ENCODE peak calls at places on chromosome X, in four cellular contexts. N is cardiac muscle cell; R is pancreas; K is CD8-positive, alpha-beta T cell. V is an unnamed sample.

GRCh38 chrX:74534569-74535038 is 79.8 kb downstream of the RLIM start:
- DNase-seq in K (no peak), R (no peak), N (no peak), V (no peak)

GRCh38 chrX:16836371-16836770 is 33.8 kb downstream of the RBBP7 start:
- DNase-seq in N (peak; percentile 59), R (no peak), K (no peak), V (no peak)

GRCh38 chrX:1491851-1492349 is 39.2 kb upstream of the ASMTL start:
- DNase-seq in R (no peak), N (peak; percentile 14), K (no peak), V (no peak)

GRCh38 chrX:131288738-131289511 is at the start of gene IGSF1:
- DNase-seq in N (peak; percentile 81), K (no peak), R (peak; percentile 33), V (no peak)

GRCh38 chrX:143837010-143837409 is 46.9 kb upstream of the UBE2NL start:
- DNase-seq in N (no peak), K (no peak), R (no peak), V (no peak)

GRCh38 chrX:20263474-20263873 is 3.2 kb downstream of the RPS6KA3 start:
- DNase-seq in R (no peak), N (no peak), K (no peak), V (no peak)

GRCh38 chrX:11629593-11630211 is 36.0 kb downstream of the ARHGAP6 start:
- DNase-seq in K (no peak), N (peak; percentile 30), R (no peak), V (no peak)

GRCh38 chrX:40174594-40175415 is 77.0 kb upstream of the BCOR start:
- DNase-seq in N (peak; percentile 82), K (no peak), R (no peak), V (no peak)

GRCh38 chrX:123267220-123267619 is 83.1 kb downstream of the GRIA3 start:
- DNase-seq in N (no peak), K (no peak), R (no peak), V (no peak)

GRCh38 chrX:2538016-2538415 is 37.2 kb upstream of the DHRSX start:
- DNase-seq in K (no peak), R (no peak), N (no peak), V (no peak)

GRCh38 chrX:130857207-130857606 is 45.8 kb downstream of the ENOX2 start:
- DNase-seq in K (no peak), R (no peak), N (no peak), V (no peak)

GRCh38 chrX:4263005-4263404 is 549.6 kb upstream of the PRKX start:
- DNase-seq in R (no peak), N (peak; percentile 13), K (no peak), V (no peak)

GRCh38 chrX:103726477-103726876 is 15.8 kb downstream of the TMEM31 start:
- DNase-seq in R (no peak), N (no peak), K (no peak), V (no peak)

GRCh38 chrX:38375888-38376287 is 23.5 kb downstream of the OTC start:
- DNase-seq in R (no peak), K (no peak), N (peak; percentile 8), V (no peak)

GRCh38 chrX:10773318-10773717 is 152.9 kb upstream of the MID1 start:
- DNase-seq in K (no peak), R (no peak), N (no peak), V (no peak)

GRCh38 chrX:24900234-24900633 is 115.5 kb downstream of the ARX start:
- DNase-seq in R (no peak), K (no peak), N (no peak), V (no peak)

GRCh38 chrX:153802513-153803045 is 8.1 kb downstream of the SSR4 start:
- DNase-seq in R (no peak), N (no peak), K (no peak), V (no peak)

GRCh38 chrX:39957816-39958561 is 139.8 kb downstream of the BCOR start:
- DNase-seq in N (no peak), R (no peak), K (no peak), V (no peak)

GRCh38 chrX:150074175-150074574 is 135.9 kb upstream of the EOLA2 start:
- DNase-seq in K (no peak), N (no peak), R (no peak), V (no peak)
- H3K4me1 ChIP-seq in K (no peaks in the 10 kb centered on the region), N (no peaks in the 10 kb centered on the region), R (no peaks in the 10 kb centered on the region), V (no peaks in the 10 kb centered on the region)

DNA sequence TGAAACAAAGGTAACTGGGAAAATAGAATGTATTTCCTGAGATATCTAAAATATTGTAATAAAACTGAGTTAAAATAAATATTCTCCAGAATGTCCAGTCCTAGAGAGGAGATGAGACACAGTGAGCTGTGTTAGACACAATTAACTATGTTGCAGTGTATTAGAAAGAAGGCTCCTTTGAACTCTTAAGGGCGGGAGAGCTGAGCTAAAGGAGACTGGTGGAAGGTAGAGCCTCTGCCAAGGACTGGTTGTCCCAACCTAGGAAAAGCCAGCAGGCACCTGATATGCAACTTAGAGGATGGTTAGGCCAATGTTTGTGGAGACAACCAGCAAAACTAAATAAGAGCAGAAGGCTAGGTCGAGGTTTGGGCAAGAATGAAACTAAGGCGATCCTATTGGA is 4.3 kb downstream of the ASB11 start:
- DNase-seq in R (no peak), N (no peak), K (no peak), V (no peak)
- H3K4me3 ChIP-seq in R (no peak overlapping the region), N (no peak overlapping the region), K (no peak overlapping the region), V (no peak overlapping the region)

GRCh38 chrX:65677954-65678469 is 10.6 kb downstream of the MSN start:
- DNase-seq in N (no peak), K (no peak), R (peak; percentile 30), V (no peak)
- H3K4me1 ChIP-seq in N (peaks cover 13% of the 10 kb centered on the region), K (peaks cover 85% of the 10 kb centered on the region), R (no peaks in the 10 kb centered on the region), V (peaks cover 45% of the 10 kb centered on the region)

DNA sequence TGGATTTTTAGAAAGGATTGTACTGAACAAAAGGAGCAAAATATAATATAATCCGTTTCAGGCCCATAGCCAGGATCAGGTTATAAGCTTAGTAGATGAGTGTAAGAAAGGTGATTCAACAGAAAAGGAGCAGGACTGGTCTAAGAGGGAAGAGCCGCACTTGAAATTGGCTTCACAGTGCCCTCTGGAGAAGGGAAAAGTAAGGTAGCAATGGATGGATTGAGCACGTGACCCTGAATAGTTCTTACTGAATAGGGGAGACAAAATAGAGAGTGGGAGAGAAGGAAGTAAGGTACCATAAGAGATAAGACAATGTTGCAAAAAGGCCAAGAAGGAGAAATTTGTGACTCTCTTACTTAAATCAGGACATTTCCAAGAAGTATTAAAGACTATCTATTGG is 15.6 kb downstream of the CXorf66 start:
- DNase-seq in K (no peak), N (no peak), R (no peak), V (no peak)
- H3K4me3 ChIP-seq in K (no peak overlapping the region), N (no peak overlapping the region), R (no peak overlapping the region), V (no peak overlapping the region)

GRCh38 chrX:118502121-118502794 is 6.6 kb downstream of the DOCK11 start:
- DNase-seq in R (no peak), K (no peak), N (no peak), V (no peak)

GRCh38 chrX:118507766-118508165 is 12.2 kb downstream of the DOCK11 start:
- DNase-seq in R (no peak), N (no peak), K (no peak), V (no peak)

GRCh38 chrX:118499295-118499694 is 3.7 kb downstream of the DOCK11 start:
- DNase-seq in N (peak; percentile 21), K (no peak), R (no peak), V (no peak)

GRCh38 chrX:118498755-118499154 is 3.1 kb downstream of the DOCK11 start:
- DNase-seq in R (no peak), N (no peak), K (no peak), V (no peak)

DNA sequence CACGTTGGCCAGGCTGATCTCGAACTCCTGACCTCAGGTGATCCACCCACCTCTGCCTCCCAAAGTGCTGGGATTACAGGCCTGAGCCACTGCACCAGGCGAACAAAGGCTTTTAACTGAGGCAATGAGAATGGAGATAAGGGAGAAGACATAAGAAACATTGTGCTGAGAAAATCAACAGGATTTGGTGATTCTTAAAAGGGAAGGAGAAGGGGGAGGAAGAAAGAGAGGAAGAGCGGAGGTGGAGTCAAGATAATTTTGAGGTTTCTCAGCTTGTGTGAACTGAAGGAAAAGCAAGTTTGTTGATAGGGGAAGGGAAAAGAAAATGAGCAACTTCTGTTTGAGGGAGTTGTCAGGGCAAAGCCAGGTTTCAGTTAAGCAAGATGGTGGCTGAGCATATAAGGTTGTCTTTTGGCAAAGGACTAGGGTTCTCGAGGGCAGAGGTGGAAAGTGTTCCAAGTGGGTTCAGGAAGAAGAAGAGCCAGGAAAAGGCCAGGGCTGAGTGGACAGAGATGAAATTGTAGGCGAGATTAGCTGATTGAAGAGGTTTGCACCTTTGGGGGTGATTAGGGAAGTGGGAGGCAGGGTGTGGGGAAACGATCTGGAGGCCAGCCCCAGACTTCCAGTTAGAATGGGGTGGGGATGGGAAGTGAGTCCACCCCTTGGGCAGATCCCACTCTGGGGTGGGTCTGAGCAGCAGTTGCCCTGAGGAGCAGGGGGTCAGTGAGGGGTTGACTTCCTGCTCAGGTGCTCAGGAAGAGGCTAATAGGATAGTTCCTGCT is 7.8 kb downstream of the DOCK11 start:
- DNase-seq in R (no peak), K (no peak), N (no peak), V (no peak)
- H3K4me1 ChIP-seq in R (no peaks in the 10 kb centered on the region), K (peaks cover 68% of the 10 kb centered on the region), N (peaks cover 8% of the 10 kb centered on the region), V (peaks cover 33% of the 10 kb centered on the region)